ENCODE peak calls at places on chromosome 1, in four cellular contexts. G is K562, L is GM12878, Z is HepG2. V is an unnamed sample.

GRCh38 chr1:6260433-6260934 is 414 bp downstream of the GPR153 start:
- DNase-seq in G (peak; percentile 60), L (no peak), Z (no peak), V (no peak)

GRCh38 chr1:200180821-200181220 is 153.3 kb downstream of the NR5A2 start:
- DNase-seq in G (peak; percentile 21), L (no peak), Z (no peak), V (no peak)

GRCh38 chr1:109792056-109792831 is 28.5 kb upstream of the EPS8L3 start:
- DNase-seq in G (peak; percentile 84), L (no peak), Z (peak; percentile 75), V (peak; percentile 51)

GRCh38 chr1:3981746-3982505 is 81.9 kb upstream of the C1orf174 start:
- DNase-seq in G (no peak), L (no peak), Z (no peak), V (no peak)

GRCh38 chr1:180366386-180367068 is 135.8 kb downstream of the ACBD6 start:
- DNase-seq in G (no peak), L (no peak), Z (no peak), V (no peak)

GRCh38 chr1:85617582-85618237 is 37.1 kb downstream of the CCN1 start:
- DNase-seq in G (no peak), L (no peak), Z (no peak), V (no peak)

GRCh38 chr1:11055676-11056075 is 4.1 kb downstream of the SRM start:
- DNase-seq in G (no peak), L (no peak), Z (no peak), V (no peak)

GRCh38 chr1:220113136-220113695 is 19.3 kb downstream of the IARS2 start:
- DNase-seq in G (peak; percentile 68), L (no peak), Z (peak; percentile 30), V (no peak)

GRCh38 chr1:7582439-7582972 is 188.6 kb upstream of the VAMP3 start:
- DNase-seq in G (peak; percentile 17), L (no peak), Z (no peak), V (no peak)

GRCh38 chr1:185483647-185484450 is 166.8 kb upstream of the IVNS1ABP start:
- DNase-seq in G (peak; percentile 26), L (no peak), Z (no peak), V (no peak)

GRCh38 chr1:9653783-9654517 is 2.4 kb downstream of the PIK3CD start:
- DNase-seq in G (no peak), L (no peak), Z (no peak), V (no peak)

GRCh38 chr1:234629026-234629425 is 19.0 kb upstream of the IRF2BP2 start:
- DNase-seq in G (no peak), L (no peak), Z (no peak), V (no peak)

GRCh38 chr1:109969430-109969829 is 15.1 kb upstream of the AHCYL1 start:
- DNase-seq in G (no peak), L (no peak), Z (no peak), V (no peak)

GRCh38 chr1:113874017-113874879 is 2.7 kb upstream of the PTPN22 start:
- DNase-seq in G (peak; percentile 70), L (peak; percentile 58), Z (peak; percentile 23), V (no peak)

GRCh38 chr1:223732993-223733798 is 20.9 kb downstream of the CAPN2 start:
- DNase-seq in G (no peak), L (no peak), Z (peak; percentile 23), V (no peak)

GRCh38 chr1:234603221-234604204 is 6.5 kb downstream of the IRF2BP2 start:
- DNase-seq in G (peak; percentile 62), L (no peak), Z (peak; percentile 83), V (no peak)

GRCh38 chr1:44029260-44029910 is 1.9 kb downstream of the SLC6A9 start:
- DNase-seq in G (no peak), L (no peak), Z (no peak), V (no peak)

GRCh38 chr1:183604811-183605210 is 14.6 kb upstream of the NCF2 start:
- DNase-seq in G (no peak), L (no peak), Z (no peak), V (no peak)

GRCh38 chr1:182680901-182681300 is 3.5 kb downstream of the RGS8 start:
- DNase-seq in G (no peak), L (no peak), Z (no peak), V (no peak)

GRCh38 chr1:85264150-85264549 is 4.7 kb upstream of the C1orf52 start:
- DNase-seq in G (no peak), L (no peak), Z (no peak), V (no peak)

GRCh38 chr1:20446796-20447195 is 39.2 kb downstream of the CAMK2N1 start:
- DNase-seq in G (no peak), L (no peak), Z (no peak), V (no peak)

GRCh38 chr1:150365945-150366344 is 2.0 kb downstream of the RPRD2 start:
- DNase-seq in G (peak; percentile 13), L (no peak), Z (no peak), V (no peak)

GRCh38 chr1:100308777-100309176 is 42.8 kb downstream of the RTCA start:
- DNase-seq in G (no peak), L (no peak), Z (no peak), V (no peak)

GRCh38 chr1:246875041-246876026 is 56.4 kb downstream of the AHCTF1 start:
- DNase-seq in G (peak; percentile 6), L (peak; percentile 23), Z (no peak), V (no peak)

GRCh38 chr1:53061859-53062714 is at the start of gene PODN:
- DNase-seq in G (no peak), L (no peak), Z (no peak), V (no peak)

GRCh38 chr1:58781541-58782307 is 2.1 kb downstream of the JUN start:
- DNase-seq in G (peak; percentile 82), L (no peak), Z (no peak), V (peak; percentile 38)

GRCh38 chr1:201649776-201650607 is 111.1 kb downstream of the NAV1 start:
- DNase-seq in G (peak; percentile 86), L (no peak), Z (no peak), V (peak; percentile 92)

GRCh38 chr1:198679535-198680173 is 40.8 kb downstream of the PTPRC start:
- DNase-seq in G (no peak), L (no peak), Z (no peak), V (no peak)

GRCh38 chr1:118861216-118861615 is 126.9 kb downstream of the TBX15 start:
- DNase-seq in G (no peak), L (no peak), Z (no peak), V (no peak)

GRCh38 chr1:152107289-152107983 is 7.8 kb downstream of the TCHH start:
- DNase-seq in G (no peak), L (no peak), Z (no peak), V (peak; percentile 56)

GRCh38 chr1:221809101-221810029 is 67.5 kb upstream of the DUSP10 start:
- DNase-seq in G (no peak), L (no peak), Z (no peak), V (no peak)

GRCh38 chr1:201539561-201540404 is 856 bp downstream of the NAV1 start:
- DNase-seq in G (peak; percentile 47), L (no peak), Z (no peak), V (peak; percentile 58)

GRCh38 chr1:107593436-107594209 is 371.4 kb downstream of the VAV3 start:
- DNase-seq in G (no peak), L (no peak), Z (no peak), V (no peak)

GRCh38 chr1:109640285-109640865 is 15.5 kb upstream of the GSTM4 start:
- DNase-seq in G (peak; percentile 88), L (no peak), Z (peak; percentile 52), V (peak; percentile 97)

GRCh38 chr1:165279831-165280351 is 76.6 kb downstream of the LMX1A start:
- DNase-seq in G (no peak), L (no peak), Z (no peak), V (no peak)

GRCh38 chr1:53619088-53619810 is 119.7 kb downstream of the GLIS1 start:
- DNase-seq in G (no peak), L (no peak), Z (no peak), V (no peak)

GRCh38 chr1:71080178-71080781 is 555 bp downstream of the ZRANB2 start:
- DNase-seq in G (peak; percentile 70), L (no peak), Z (peak; percentile 6), V (no peak)

GRCh38 chr1:22410928-22411495 is 40.6 kb upstream of the ZBTB40 start:
- DNase-seq in G (no peak), L (no peak), Z (no peak), V (no peak)
- TF ChIP-seq NR2C2 in G (no peak), L (no peak), Z (no peak), V (no peak)

GRCh38 chr1:12610305-12610935 is 7.6 kb downstream of the DHRS3 start:
- DNase-seq in G (no peak), L (no peak), Z (no peak), V (no peak)
- TF ChIP-seq NR2C2 in G (no peak), L (no peak), Z (no peak), V (no peak)

DNA sequence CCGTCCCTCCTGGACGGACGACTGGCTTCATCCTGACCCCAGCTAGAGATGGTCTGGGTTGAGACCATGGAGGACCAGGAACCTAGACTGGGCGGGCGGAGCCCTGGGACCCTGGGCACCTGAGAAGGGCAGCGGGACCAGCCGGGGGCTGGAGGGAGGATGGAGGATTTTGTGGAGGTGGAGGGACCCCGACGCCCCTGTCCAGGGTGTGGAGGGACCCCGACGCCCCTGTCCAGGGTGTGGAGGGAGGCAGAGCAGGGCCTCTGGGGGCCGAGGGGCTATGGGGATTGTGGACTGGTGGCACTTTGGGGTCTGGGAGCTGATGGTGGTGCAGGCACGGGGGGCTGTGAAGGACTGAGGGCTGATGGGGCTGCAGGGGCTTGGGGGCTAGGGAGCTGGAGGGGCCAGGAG is 7.2 kb downstream of the GJC2 start:
- DNase-seq in G (no peak), L (no peak), Z (no peak), V (no peak)
- TF ChIP-seq NR2C2 in G (no peak), L (no peak), Z (no peak), V (no peak)

GRCh38 chr1:46638921-46639320 is 22.3 kb upstream of the MOB3C start:
- DNase-seq in G (no peak), L (no peak), Z (no peak), V (no peak)

GRCh38 chr1:46645815-46646214 is 22.3 kb downstream of the ATPAF1 start:
- DNase-seq in G (no peak), L (no peak), Z (no peak), V (no peak)

GRCh38 chr1:46643368-46643775 is 24.8 kb downstream of the ATPAF1 start:
- DNase-seq in G (no peak), L (no peak), Z (peak; percentile 58), V (no peak)

GRCh38 chr1:46639547-46639946 is 22.9 kb upstream of the MOB3C start:
- DNase-seq in G (no peak), L (no peak), Z (no peak), V (no peak)

DNA sequence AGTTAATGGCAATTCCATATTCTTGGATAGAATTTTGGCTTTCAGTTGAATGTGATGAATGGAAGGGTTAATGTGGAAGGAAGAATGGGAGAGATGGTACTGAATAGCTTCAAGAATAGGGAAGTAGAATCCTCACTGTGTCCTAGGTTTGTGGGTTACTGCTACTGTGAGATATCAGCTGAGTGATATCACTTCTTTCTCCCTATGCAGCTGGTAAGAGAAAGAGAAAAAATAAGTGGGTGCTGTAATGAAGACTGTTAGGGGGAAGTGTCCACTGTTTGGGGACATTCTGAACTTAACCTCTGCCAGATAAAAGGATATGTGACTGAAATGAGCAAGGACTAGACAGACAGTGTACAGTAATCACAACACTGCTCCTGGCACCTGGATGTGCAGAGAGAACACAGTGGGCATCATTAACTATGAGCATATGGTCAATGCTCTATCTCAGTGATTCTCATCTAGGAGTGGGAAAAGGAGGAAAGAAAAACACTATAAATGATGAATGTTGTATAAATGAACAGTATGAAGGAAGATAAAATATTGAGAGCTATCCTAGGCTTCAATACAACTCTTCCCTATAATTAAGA is 25.6 kb upstream of the MOB3C start:
- DNase-seq in G (no peak), L (no peak), Z (no peak), V (no peak)
- TF ChIP-seq NR2C2 in G (no peak), L (no peak), Z (no peak), V (no peak)

GRCh38 chr1:168607872-168608428 is 31.5 kb downstream of the XCL1 start:
- DNase-seq in G (no peak), L (no peak), Z (no peak), V (no peak)
- TF ChIP-seq NR2C2 in G (no peak), L (no peak), Z (no peak), V (no peak)

V was measured in WTC11.